ENCODE peak calls at places on chromosome 1, in eight cellular contexts. U is ovary; V is PC-9; N is stimulated activated CD8-positive, alpha-beta memory T cell treated with anti-CD3 and anti-CD28 coated beads, Interleukin-12 subunit alpha, Interleukin-12 subunit beta, amount 100 ng/mL, for 4 hours; B is upper lobe of right lung; D is cardiac muscle cell; C is NCI-H1092; R is AML-193. T is an unnamed sample.

GRCh38 chr1:183061194-183061593 is 38.0 kb downstream of the LAMC1 start:
- DNase-seq in U (no peak), V (no peak), N (no peak), B (no peak), D (peak; percentile 59), C (no peak), R (no peak), T (no peak)

GRCh38 chr1:221708987-221709386 is 32.9 kb downstream of the DUSP10 start:
- DNase-seq in U (no peak), V (peak; percentile 59), N (peak; percentile 8), B (no peak), D (peak; percentile 40), C (peak; percentile 94), R (peak; percentile 12), T (no peak)

GRCh38 chr1:153597206-153597605 is 15.7 kb downstream of the S100A16 start:
- DNase-seq in U (no peak), V (peak; percentile 68), N (no peak), B (no peak), D (no peak), C (no peak), R (no peak), T (peak; percentile 47)

GRCh38 chr1:209428241-209428921 is 155.1 kb upstream of the CAMK1G start:
- DNase-seq in U (no peak), V (peak; percentile 97), N (no peak), B (no peak), D (no peak), C (no peak), R (no peak), T (peak; percentile 96)

GRCh38 chr1:47460456-47460855 is 22.6 kb downstream of the FOXD2 start:
- DNase-seq in U (no peak), V (no peak), N (no peak), B (no peak), D (no peak), C (no peak), R (no peak), T (no peak)

GRCh38 chr1:27106561-27107323 is 48.2 kb downstream of the SLC9A1 start:
- DNase-seq in U (no peak), V (no peak), N (no peak), B (no peak), D (no peak), C (no peak), R (no peak), T (no peak)

GRCh38 chr1:203557958-203558760 is 64.2 kb downstream of the OPTC start:
- DNase-seq in U (peak; percentile 38), V (peak; percentile 99), N (no peak), B (no peak), D (peak; percentile 94), C (no peak), R (no peak), T (peak; percentile 75)

GRCh38 chr1:170075186-170075585 is 691 bp upstream of the KIFAP3 start:
- DNase-seq in U (peak; percentile 15), V (no peak), N (no peak), B (no peak), D (no peak), C (no peak), R (no peak), T (no peak)

GRCh38 chr1:40919475-40920011 is 57.4 kb upstream of the CITED4 start:
- DNase-seq in U (no peak), V (peak; percentile 77), N (no peak), B (no peak), D (no peak), C (peak; percentile 37), R (no peak), T (peak; percentile 79)

GRCh38 chr1:63119575-63120155 is 202.7 kb upstream of the FOXD3 start:
- DNase-seq in U (no peak), V (no peak), N (no peak), B (no peak), D (no peak), C (no peak), R (no peak), T (no peak)

GRCh38 chr1:10639301-10640078 is 157.0 kb downstream of the CASZ1 start:
- DNase-seq in U (no peak), V (no peak), N (no peak), B (no peak), D (peak; percentile 22), C (no peak), R (no peak), T (no peak)

GRCh38 chr1:37035828-37036666 is 1.7 kb upstream of the GRIK3 start:
- DNase-seq in U (no peak), V (no peak), N (no peak), B (no peak), D (no peak), C (peak; percentile 74), R (no peak), T (peak; percentile 75)

GRCh38 chr1:211829343-211830054 is 1.1 kb downstream of the LPGAT1 start:
- DNase-seq in U (no peak), V (no peak), N (no peak), B (no peak), D (peak; percentile 17), C (no peak), R (peak; percentile 19), T (peak; percentile 76)

GRCh38 chr1:46131727-46132528 is 501 bp downstream of the PIK3R3 start:
- DNase-seq in U (peak; percentile 9), V (no peak), N (peak; percentile 7), B (no peak), D (peak; percentile 25), C (peak; percentile 10), R (no peak), T (no peak)

GRCh38 chr1:162359523-162360236 is 17.0 kb downstream of the SPATA46 start:
- DNase-seq in U (no peak), V (no peak), N (no peak), B (no peak), D (no peak), C (no peak), R (no peak), T (no peak)

GRCh38 chr1:88001460-88001859 is 672.8 kb downstream of the LMO4 start:
- DNase-seq in U (no peak), V (peak; percentile 58), N (no peak), B (no peak), D (peak; percentile 9), C (no peak), R (no peak), T (no peak)

GRCh38 chr1:55309786-55310516 is 94.8 kb upstream of the USP24 start:
- DNase-seq in U (no peak), V (no peak), N (no peak), B (no peak), D (no peak), C (no peak), R (no peak), T (no peak)

GRCh38 chr1:39633422-39633821 is 6.0 kb downstream of the HEYL start:
- DNase-seq in U (no peak), V (no peak), N (no peak), B (no peak), D (no peak), C (no peak), R (no peak), T (no peak)

GRCh38 chr1:94739521-94740061 is 80.6 kb upstream of the SLC44A3 start:
- DNase-seq in U (no peak), V (no peak), N (no peak), B (no peak), D (peak; percentile 92), C (no peak), R (no peak), T (peak; percentile 90)

GRCh38 chr1:66247415-66248208 is 286.3 kb upstream of the SGIP1 start:
- DNase-seq in U (no peak), V (no peak), N (no peak), B (no peak), D (no peak), C (no peak), R (no peak), T (no peak)

GRCh38 chr1:150564051-150564991 is 15.1 kb downstream of the MCL1 start:
- DNase-seq in U (no peak), V (no peak), N (no peak), B (no peak), D (peak; percentile 53), C (no peak), R (no peak), T (no peak)